ENCODE peak calls at places on chromosomes 16 and 17, in five cellular contexts. F, Y, G, R and Z are unnamed samples.
A peak's percentile ranks its signal among the peaks of the same experiment; 100 is the strongest.

GRCh38 chr17:32498362-32498761 is 11.6 kb downstream of the CDK5R1 start:
- DNase-seq in F (no peak), Y (no peak), G (no peak), R (no peak), Z (no peak)

GRCh38 chr17:44257815-44258750 is 9.9 kb downstream of the SLC4A1 start:
- DNase-seq in F (no peak), Y (no peak), G (no peak), R (peak; percentile 32), Z (no peak)

GRCh38 chr16:31073073-31073822 is 792 bp downstream of the ZNF668 start:
- DNase-seq in F (peak; percentile 93), Y (no peak), G (peak; percentile 87), R (peak; percentile 94), Z (peak; percentile 88)

GRCh38 chr17:927611-928461 is 51.7 kb downstream of the NXN start:
- DNase-seq in F (no peak), Y (no peak), G (no peak), R (no peak), Z (peak; percentile 97)

GRCh38 chr16:31451681-31452351 is 7.5 kb upstream of the ARMC5 start:
- DNase-seq in F (peak; percentile 69), Y (no peak), G (peak; percentile 81), R (peak; percentile 77), Z (peak; percentile 80)

GRCh38 chr16:20704281-20704680 is 6.8 kb upstream of the ACSM1 start:
- DNase-seq in F (no peak), Y (no peak), G (peak; percentile 43), R (no peak), Z (no peak)

GRCh38 chr17:29710891-29711418 is 88.2 kb upstream of the CORO6 start:
- DNase-seq in F (peak; percentile 82), Y (no peak), G (peak; percentile 35), R (peak; percentile 85), Z (peak; percentile 56)

GRCh38 chr17:28741358-28742349 is 2.2 kb upstream of the TRAF4 start:
- DNase-seq in F (peak; percentile 60), Y (no peak), G (no peak), R (no peak), Z (no peak)

GRCh38 chr16:80197790-80198201 is 343.0 kb upstream of the DYNLRB2 start:
- DNase-seq in F (no peak), Y (no peak), G (peak; percentile 79), R (no peak), Z (peak; percentile 93)

GRCh38 chr16:72566174-72566573 is 394.2 kb upstream of the PMFBP1 start:
- DNase-seq in F (no peak), Y (no peak), G (no peak), R (no peak), Z (no peak)

GRCh38 chr17:73393962-73394361 is 82.2 kb upstream of the CDC42EP4 start:
- DNase-seq in F (no peak), Y (no peak), G (peak; percentile 20), R (peak; percentile 71), Z (peak; percentile 13)

GRCh38 chr17:61000911-61001310 is 323.3 kb downstream of the BCAS3 start:
- DNase-seq in F (no peak), Y (no peak), G (peak; percentile 7), R (no peak), Z (peak; percentile 81)

GRCh38 chr16:23836404-23837291 is 865 bp downstream of the PRKCB start:
- DNase-seq in F (peak; percentile 77), Y (no peak), G (no peak), R (peak; percentile 55), Z (no peak)

GRCh38 chr16:68644715-68645493 is at the start of gene CDH3:
- DNase-seq in F (no peak), Y (no peak), G (no peak), R (peak; percentile 64), Z (no peak)

GRCh38 chr17:75634754-75635609 is 1.7 kb downstream of the SMIM5 start:
- DNase-seq in F (no peak), Y (no peak), G (no peak), R (no peak), Z (no peak)

GRCh38 chr17:55294042-55294751 is 29.4 kb downstream of the HLF start:
- DNase-seq in F (no peak), Y (no peak), G (no peak), R (no peak), Z (no peak)

GRCh38 chr17:61360318-61360717 is 39.3 kb upstream of the TBX2 start:
- DNase-seq in F (no peak), Y (no peak), G (no peak), R (no peak), Z (no peak)

GRCh38 chr17:75059369-75060345 is 12.6 kb downstream of the KCTD2 start:
- DNase-seq in F (no peak), Y (no peak), G (peak; percentile 45), R (peak; percentile 47), Z (peak; percentile 81)

GRCh38 chr17:73030995-73031394 is 61.5 kb downstream of the SLC39A11 start:
- DNase-seq in F (no peak), Y (no peak), G (no peak), R (no peak), Z (no peak)

GRCh38 chr17:17778308-17779014 is 58.3 kb downstream of the SREBF1 start:
- DNase-seq in F (no peak), Y (no peak), G (no peak), R (peak; percentile 68), Z (peak; percentile 81)

GRCh38 chr17:10616502-10617119 is 40.5 kb downstream of the MYH3 start:
- DNase-seq in F (peak; percentile 70), Y (no peak), G (peak; percentile 69), R (peak; percentile 80), Z (peak; percentile 61)

GRCh38 chr16:23423496-23424049 is 29.4 kb downstream of the COG7 start:
- DNase-seq in F (no peak), Y (no peak), G (peak; percentile 21), R (no peak), Z (peak; percentile 99)

DNA sequence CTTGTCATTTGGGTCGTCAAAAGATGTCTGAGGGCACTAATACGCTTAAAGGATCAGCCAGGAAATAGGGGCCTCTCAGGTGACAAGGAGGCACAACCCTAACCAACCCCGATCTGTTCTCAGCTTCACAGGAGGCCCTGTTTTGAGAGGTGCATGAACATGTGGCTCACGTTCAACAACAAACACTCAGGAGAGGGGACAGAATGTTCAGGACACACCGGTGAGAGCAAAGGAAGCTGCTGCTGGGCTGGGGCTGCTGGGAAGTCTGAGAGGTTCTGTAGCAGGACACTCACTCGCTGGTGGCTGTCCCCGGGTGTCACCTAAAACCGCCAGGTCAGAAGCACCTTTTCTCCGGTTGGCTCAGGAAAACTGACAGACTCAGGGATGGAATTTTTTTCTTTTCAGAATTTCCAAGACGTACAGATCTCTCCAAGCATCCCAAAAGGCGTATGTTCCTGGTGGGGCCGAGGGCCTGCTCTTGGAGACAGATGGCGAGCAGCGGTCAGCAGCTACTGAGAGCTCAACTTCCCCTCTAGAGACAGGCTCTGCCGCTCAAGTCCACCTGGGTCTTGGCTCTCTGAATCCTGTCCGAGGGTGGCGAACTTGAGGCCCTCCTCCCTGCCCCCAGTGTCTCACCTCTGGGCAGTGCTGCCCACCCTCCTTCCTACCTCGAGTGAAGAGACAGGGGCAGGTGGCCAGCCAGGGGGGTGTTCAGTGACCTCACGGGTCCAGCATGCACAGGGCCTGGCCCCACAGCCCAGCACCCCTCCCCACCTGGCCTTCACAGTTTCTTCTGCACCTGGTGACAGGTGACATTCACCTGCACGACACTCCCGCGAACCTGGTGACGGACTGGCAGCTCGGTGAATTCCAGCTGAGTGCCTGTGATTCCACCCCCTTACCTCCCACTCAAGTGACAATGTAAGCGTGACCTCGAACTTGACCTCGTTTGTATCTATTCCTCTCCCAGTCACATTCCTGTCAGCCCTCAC is 22.9 kb downstream of the CLUH start:
- DNase-seq in F (peak; percentile 4), Y (no peak), G (peak; percentile 19), R (peak; percentile 29), Z (no peak)
- TF ChIP-seq MXI1 in F (no peak), Y (no peak), G (no peak), R (no peak), Z (no peak)

GRCh38 chr16:53773150-53773846 is 69.3 kb downstream of the FTO start:
- DNase-seq in F (peak; percentile 46), Y (peak; percentile 13), G (peak; percentile 81), R (peak; percentile 52), Z (peak; percentile 79)
- TF ChIP-seq MXI1 in F (no peak), Y (no peak), G (peak; percentile 25), R (no peak), Z (no peak)

GRCh38 chr17:50697663-50698272 is 9.9 kb downstream of the ANKRD40 start:
- DNase-seq in F (no peak), Y (no peak), G (no peak), R (no peak), Z (no peak)
- TF ChIP-seq MXI1 in F (no peak), Y (no peak), G (no peak), R (no peak), Z (no peak)

GRCh38 chr17:81013642-81014041 is 21.3 kb upstream of the BAIAP2 start:
- DNase-seq in F (no peak), Y (no peak), G (no peak), R (no peak), Z (no peak)

GRCh38 chr17:81009124-81009523 is 17.5 kb downstream of the CHMP6 start:
- DNase-seq in F (no peak), Y (no peak), G (no peak), R (no peak), Z (no peak)

GRCh38 chr17:81012574-81013447 is 21.2 kb downstream of the CHMP6 start:
- DNase-seq in F (no peak), Y (no peak), G (no peak), R (no peak), Z (no peak)

GRCh38 chr17:81010935-81011334 is 19.3 kb downstream of the CHMP6 start:
- DNase-seq in F (no peak), Y (no peak), G (no peak), R (no peak), Z (no peak)

DNA sequence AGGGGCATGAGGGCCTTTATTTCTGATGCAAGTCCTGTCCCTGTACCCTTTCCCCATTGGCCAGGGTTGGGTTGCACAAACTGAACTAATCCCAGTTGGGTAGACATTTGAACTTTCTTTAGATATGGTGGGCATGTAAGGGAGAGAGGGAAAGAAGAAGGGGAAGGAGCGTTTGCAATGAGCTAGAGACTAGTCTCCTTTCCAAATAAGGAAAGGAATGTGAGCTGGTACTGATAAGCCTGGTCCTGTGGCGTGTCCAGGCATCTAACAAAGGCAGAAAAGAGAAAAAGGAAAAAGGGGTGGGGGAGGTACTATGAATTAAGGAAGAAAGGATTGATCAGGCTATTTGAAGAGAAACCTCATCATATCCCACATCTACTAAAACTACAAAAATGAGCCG is 20.3 kb downstream of the CHMP6 start:
- DNase-seq in F (no peak), Y (no peak), G (peak; percentile 46), R (no peak), Z (no peak)
- TF ChIP-seq MXI1 in F (no peak), Y (no peak), G (no peak), R (no peak), Z (no peak)

GRCh38 chr16:17989255-17989654 is 347.3 kb downstream of the NPIPA8 start:
- DNase-seq in F (no peak), Y (no peak), G (no peak), R (no peak), Z (no peak)
- TF ChIP-seq MXI1 in F (no peak), Y (no peak), G (no peak), R (no peak), Z (no peak)

GRCh38 chr16:54397838-54398237 is 111.3 kb upstream of the IRX3 start:
- DNase-seq in F (no peak), Y (no peak), G (no peak), R (no peak), Z (no peak)

GRCh38 chr16:54400261-54400660 is 113.7 kb upstream of the IRX3 start:
- DNase-seq in F (no peak), Y (no peak), G (no peak), R (no peak), Z (no peak)

GRCh38 chr16:54398986-54399385 is 112.4 kb upstream of the IRX3 start:
- DNase-seq in F (no peak), Y (no peak), G (no peak), R (no peak), Z (no peak)

GRCh38 chr16:54402270-54402669 is 115.7 kb upstream of the IRX3 start:
- DNase-seq in F (no peak), Y (no peak), G (no peak), R (peak; percentile 78), Z (no peak)

GRCh38 chr16:54397190-54397835 is 110.7 kb upstream of the IRX3 start:
- DNase-seq in F (no peak), Y (no peak), G (no peak), R (no peak), Z (no peak)
- TF ChIP-seq MXI1 in F (no peak), Y (no peak), G (no peak), R (no peak), Z (no peak)